ENCODE peak calls at places on chromosomes 1 and 21, in five cellular contexts. One of them, this sample, is unnamed.

GRCh38 chr1:59083946-59084865 is 212.7 kb upstream of the FGGY start:
- DNase-seq in right lobe of liver: no peak
- DNase-seq in prostate gland: no peak
- DNase-seq in transverse colon: no peak
- DNase-seq in esophagus muscularis mucosa: no peak
- DNase-seq in this sample: peak; percentile 31

GRCh38 chr21:24727803-24728425 is 879.4 kb downstream of the MRPL39 start:
- DNase-seq in right lobe of liver: no peak
- DNase-seq in esophagus muscularis mucosa: no peak
- DNase-seq in prostate gland: no peak
- DNase-seq in transverse colon: no peak
- DNase-seq in this sample: no peak

GRCh38 chr1:115492019-115492595 is 149.7 kb upstream of the VANGL1 start:
- DNase-seq in esophagus muscularis mucosa: peak; percentile 86
- DNase-seq in transverse colon: no peak
- DNase-seq in right lobe of liver: no peak
- DNase-seq in prostate gland: no peak
- DNase-seq in this sample: no peak

GRCh38 chr1:36093919-36094318 is 5.2 kb downstream of the ADPRS start:
- DNase-seq in transverse colon: no peak
- DNase-seq in esophagus muscularis mucosa: no peak
- DNase-seq in right lobe of liver: no peak
- DNase-seq in prostate gland: no peak
- DNase-seq in this sample: peak; percentile 82

GRCh38 chr1:39683591-39684312 is 7.5 kb downstream of the HPCAL4 start:
- DNase-seq in transverse colon: no peak
- DNase-seq in prostate gland: no peak
- DNase-seq in esophagus muscularis mucosa: no peak
- DNase-seq in right lobe of liver: no peak
- DNase-seq in this sample: no peak

GRCh38 chr21:33751120-33751519 is 108.8 kb downstream of the ITSN1 start:
- DNase-seq in prostate gland: no peak
- DNase-seq in transverse colon: no peak
- DNase-seq in esophagus muscularis mucosa: no peak
- DNase-seq in right lobe of liver: no peak
- DNase-seq in this sample: peak; percentile 11

GRCh38 chr1:60171793-60172192 is 98.2 kb upstream of the C1orf87 start:
- DNase-seq in transverse colon: no peak
- DNase-seq in prostate gland: no peak
- DNase-seq in right lobe of liver: no peak
- DNase-seq in esophagus muscularis mucosa: no peak
- DNase-seq in this sample: no peak

GRCh38 chr1:36115200-36115669 is 9.8 kb downstream of the COL8A2 start:
- DNase-seq in right lobe of liver: no peak
- DNase-seq in prostate gland: no peak
- DNase-seq in esophagus muscularis mucosa: no peak
- DNase-seq in transverse colon: no peak
- DNase-seq in this sample: no peak

GRCh38 chr21:38027901-38028300 is 111.6 kb upstream of the KCNJ6 start:
- DNase-seq in prostate gland: no peak
- DNase-seq in right lobe of liver: no peak
- DNase-seq in esophagus muscularis mucosa: no peak
- DNase-seq in transverse colon: no peak
- DNase-seq in this sample: no peak

GRCh38 chr21:33162436-33162921 is 67.3 kb upstream of the IFNAR2 start:
- DNase-seq in transverse colon: no peak
- DNase-seq in right lobe of liver: no peak
- DNase-seq in prostate gland: no peak
- DNase-seq in esophagus muscularis mucosa: no peak
- DNase-seq in this sample: no peak

GRCh38 chr1:238592586-238592985 is 701.9 kb upstream of the ZP4 start:
- DNase-seq in right lobe of liver: no peak
- DNase-seq in esophagus muscularis mucosa: no peak
- DNase-seq in prostate gland: no peak
- DNase-seq in transverse colon: no peak
- DNase-seq in this sample: no peak

GRCh38 chr1:31782766-31783410 is 18.7 kb upstream of the ADGRB2 start:
- DNase-seq in transverse colon: no peak
- DNase-seq in right lobe of liver: peak; percentile 22
- DNase-seq in esophagus muscularis mucosa: no peak
- DNase-seq in prostate gland: no peak
- DNase-seq in this sample: no peak

GRCh38 chr1:63327417-63328139 is 5.2 kb downstream of the FOXD3 start:
- DNase-seq in right lobe of liver: peak; percentile 72
- DNase-seq in esophagus muscularis mucosa: no peak
- DNase-seq in prostate gland: no peak
- DNase-seq in transverse colon: peak; percentile 64
- DNase-seq in this sample: peak; percentile 36

GRCh38 chr1:93522721-93523120 is 74.8 kb downstream of the FNBP1L start:
- DNase-seq in esophagus muscularis mucosa: no peak
- DNase-seq in prostate gland: no peak
- DNase-seq in right lobe of liver: no peak
- DNase-seq in transverse colon: no peak
- DNase-seq in this sample: no peak

GRCh38 chr1:156751724-156752481 is 428 bp upstream of the HDGF start:
- DNase-seq in right lobe of liver: peak; percentile 99
- DNase-seq in prostate gland: peak; percentile 97
- DNase-seq in transverse colon: peak; percentile 98
- DNase-seq in esophagus muscularis mucosa: peak; percentile 99
- DNase-seq in this sample: peak; percentile 98
- TF ChIP-seq POLR2A in right lobe of liver: peak; percentile 40
- TF ChIP-seq POLR2A in prostate gland: no peak
- TF ChIP-seq POLR2A in transverse colon: peak; percentile 76
- TF ChIP-seq POLR2A in esophagus muscularis mucosa: peak; percentile 34
- TF ChIP-seq POLR2A in this sample: peak; percentile 43

GRCh38 chr1:77716065-77716464 is 33.6 kb upstream of the ZZZ3 start:
- DNase-seq in right lobe of liver: no peak
- DNase-seq in prostate gland: no peak
- DNase-seq in esophagus muscularis mucosa: no peak
- DNase-seq in transverse colon: no peak
- DNase-seq in this sample: no peak

GRCh38 chr1:77718181-77718580 is 35.7 kb upstream of the ZZZ3 start:
- DNase-seq in right lobe of liver: no peak
- DNase-seq in transverse colon: no peak
- DNase-seq in esophagus muscularis mucosa: no peak
- DNase-seq in prostate gland: no peak
- DNase-seq in this sample: no peak
- H3K4me3 ChIP-seq in right lobe of liver: no peak overlapping the region
- H3K4me3 ChIP-seq in transverse colon: no peak overlapping the region
- H3K4me3 ChIP-seq in esophagus muscularis mucosa: no peak overlapping the region
- H3K4me3 ChIP-seq in prostate gland: no peak overlapping the region
- H3K4me3 ChIP-seq in this sample: no peak overlapping the region

GRCh38 chr1:45516465-45516864 is 5.2 kb downstream of the PRDX1 start:
- DNase-seq in transverse colon: no peak
- DNase-seq in prostate gland: no peak
- DNase-seq in right lobe of liver: no peak
- DNase-seq in esophagus muscularis mucosa: no peak
- DNase-seq in this sample: no peak
- H3K4me1 ChIP-seq in transverse colon: peaks cover 46% of the 10 kb centered on the region
- H3K4me1 ChIP-seq in prostate gland: no peaks in the 10 kb centered on the region
- H3K4me1 ChIP-seq in right lobe of liver: no peaks in the 10 kb centered on the region
- H3K4me1 ChIP-seq in esophagus muscularis mucosa: peaks cover 43% of the 10 kb centered on the region
- H3K4me1 ChIP-seq in this sample: peaks cover 18% of the 10 kb centered on the region

GRCh38 chr1:156766288-156767100 is 841 bp upstream of the PRCC start:
- DNase-seq in transverse colon: no peak
- DNase-seq in prostate gland: no peak
- DNase-seq in esophagus muscularis mucosa: no peak
- DNase-seq in right lobe of liver: no peak
- DNase-seq in this sample: peak; percentile 14
- TF ChIP-seq POLR2A in transverse colon: peak; percentile 45
- TF ChIP-seq POLR2A in prostate gland: no peak
- TF ChIP-seq POLR2A in esophagus muscularis mucosa: no peak
- TF ChIP-seq POLR2A in right lobe of liver: no peak
- TF ChIP-seq POLR2A in this sample: no peak

DNA sequence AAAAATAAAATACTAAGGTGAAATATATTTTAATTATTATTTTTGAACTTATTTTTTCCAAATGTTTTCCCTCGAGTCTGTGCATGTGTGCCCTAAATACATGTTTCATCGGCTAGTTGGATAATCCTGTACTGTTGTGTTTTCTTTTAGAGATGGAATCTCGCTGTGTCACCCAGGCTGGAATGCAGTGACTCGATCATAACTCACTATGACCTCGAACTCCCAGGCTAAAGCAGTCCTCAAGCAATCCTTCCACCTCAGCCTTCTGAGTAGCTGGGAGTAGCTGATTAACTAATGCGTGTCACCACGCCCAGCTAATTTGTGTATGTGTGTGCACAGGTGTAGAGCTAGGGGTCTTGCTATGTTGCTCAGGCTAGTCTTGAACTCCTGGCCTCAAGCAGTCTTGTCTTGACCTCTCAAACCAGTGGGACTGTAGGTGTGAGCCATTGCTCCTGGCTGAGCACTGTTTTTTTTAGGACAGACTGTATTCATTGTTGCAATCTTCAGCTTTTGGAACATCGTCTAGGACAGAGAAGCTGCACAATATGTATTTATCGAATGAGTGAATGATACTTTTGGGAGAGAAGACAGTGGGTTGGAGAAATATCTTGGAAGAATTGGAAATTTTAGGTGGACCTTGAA is 4.8 kb upstream of the TMCO1 start:
- DNase-seq in transverse colon: no peak
- DNase-seq in right lobe of liver: no peak
- DNase-seq in prostate gland: no peak
- DNase-seq in esophagus muscularis mucosa: no peak
- DNase-seq in this sample: no peak
- H3K4me3 ChIP-seq in transverse colon: no peak overlapping the region
- H3K4me3 ChIP-seq in right lobe of liver: no peak overlapping the region
- H3K4me3 ChIP-seq in prostate gland: no peak overlapping the region
- H3K4me3 ChIP-seq in esophagus muscularis mucosa: no peak overlapping the region
- H3K4me3 ChIP-seq in this sample: no peak overlapping the region

DNA sequence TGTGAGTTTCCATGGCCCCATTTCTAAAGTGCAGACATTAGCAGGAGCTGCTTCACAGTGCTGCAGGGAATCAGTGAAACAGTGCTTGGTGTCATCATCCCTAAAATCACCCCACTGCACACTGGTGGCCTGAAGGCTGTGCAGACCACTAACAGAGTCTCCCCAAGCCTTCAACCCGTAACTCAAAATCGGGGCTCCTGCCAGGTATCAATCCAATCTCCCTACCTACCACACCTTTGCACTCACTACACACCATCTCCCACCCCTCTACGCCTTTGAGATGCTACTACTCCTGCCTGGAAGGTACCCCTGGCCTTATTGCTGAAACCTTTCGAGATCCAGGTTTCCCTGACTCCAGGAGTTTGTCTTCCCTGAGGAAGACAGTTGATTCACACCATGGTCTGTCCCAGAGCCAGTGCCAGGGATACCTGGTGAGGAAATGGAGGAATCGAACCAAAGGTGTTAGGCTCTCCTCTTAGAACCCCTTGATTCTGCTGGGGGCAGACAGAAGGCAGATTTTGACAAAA is 25.5 kb downstream of the SLC2A1 start:
- DNase-seq in right lobe of liver: no peak
- DNase-seq in prostate gland: no peak
- DNase-seq in transverse colon: no peak
- DNase-seq in esophagus muscularis mucosa: no peak
- DNase-seq in this sample: peak; percentile 12
- H3K4me1 ChIP-seq in right lobe of liver: no peaks in the 10 kb centered on the region
- H3K4me1 ChIP-seq in prostate gland: peaks cover 32% of the 10 kb centered on the region
- H3K4me1 ChIP-seq in transverse colon: peaks cover 57% of the 10 kb centered on the region
- H3K4me1 ChIP-seq in esophagus muscularis mucosa: peaks cover 32% of the 10 kb centered on the region
- H3K4me1 ChIP-seq in this sample: no peaks in the 10 kb centered on the region

GRCh38 chr1:9293512-9294439 is 1.1 kb downstream of the SPSB1 start:
- DNase-seq in right lobe of liver: no peak
- DNase-seq in esophagus muscularis mucosa: no peak
- DNase-seq in transverse colon: peak; percentile 55
- DNase-seq in prostate gland: no peak
- DNase-seq in this sample: no peak

GRCh38 chr1:9293241-9293511 is 482 bp downstream of the SPSB1 start:
- DNase-seq in esophagus muscularis mucosa: no peak
- DNase-seq in transverse colon: no peak
- DNase-seq in right lobe of liver: no peak
- DNase-seq in prostate gland: no peak
- DNase-seq in this sample: no peak

GRCh38 chr1:9289724-9290493 is 2.8 kb upstream of the SPSB1 start:
- DNase-seq in transverse colon: no peak
- DNase-seq in prostate gland: peak; percentile 27
- DNase-seq in esophagus muscularis mucosa: no peak
- DNase-seq in right lobe of liver: no peak
- DNase-seq in this sample: peak; percentile 87

GRCh38 chr1:9292361-9293240 is at the start of gene SPSB1:
- DNase-seq in esophagus muscularis mucosa: no peak
- DNase-seq in right lobe of liver: peak; percentile 83
- DNase-seq in prostate gland: peak; percentile 78
- DNase-seq in transverse colon: peak; percentile 88
- DNase-seq in this sample: peak; percentile 73

GRCh38 chr1:9291914-9292360 is 757 bp upstream of the SPSB1 start:
- DNase-seq in transverse colon: peak; percentile 87
- DNase-seq in prostate gland: peak; percentile 46
- DNase-seq in right lobe of liver: peak; percentile 74
- DNase-seq in esophagus muscularis mucosa: no peak
- DNase-seq in this sample: peak; percentile 60
- TF ChIP-seq POLR2A in transverse colon: peak; percentile 27
- TF ChIP-seq POLR2A in prostate gland: no peak
- TF ChIP-seq POLR2A in right lobe of liver: no peak
- TF ChIP-seq POLR2A in esophagus muscularis mucosa: no peak
- TF ChIP-seq POLR2A in this sample: no peak

GRCh38 chr1:201025571-201026002 is 2.1 kb upstream of the KIF21B start:
- DNase-seq in transverse colon: no peak
- DNase-seq in prostate gland: no peak
- DNase-seq in esophagus muscularis mucosa: no peak
- DNase-seq in right lobe of liver: no peak
- DNase-seq in this sample: no peak

GRCh38 chr1:201022824-201023516 is 544 bp downstream of the KIF21B start:
- DNase-seq in esophagus muscularis mucosa: no peak
- DNase-seq in transverse colon: peak; percentile 42
- DNase-seq in prostate gland: no peak
- DNase-seq in right lobe of liver: no peak
- DNase-seq in this sample: no peak

GRCh38 chr1:201023517-201023902 is at the start of gene KIF21B:
- DNase-seq in right lobe of liver: peak; percentile 90
- DNase-seq in esophagus muscularis mucosa: peak; percentile 94
- DNase-seq in transverse colon: peak; percentile 92
- DNase-seq in prostate gland: peak; percentile 63
- DNase-seq in this sample: peak; percentile 77

GRCh38 chr1:201026234-201026633 is 2.7 kb upstream of the KIF21B start:
- DNase-seq in right lobe of liver: no peak
- DNase-seq in esophagus muscularis mucosa: no peak
- DNase-seq in prostate gland: no peak
- DNase-seq in transverse colon: no peak
- DNase-seq in this sample: no peak

GRCh38 chr1:201024251-201024998 is 911 bp upstream of the KIF21B start:
- DNase-seq in esophagus muscularis mucosa: no peak
- DNase-seq in transverse colon: no peak
- DNase-seq in right lobe of liver: no peak
- DNase-seq in prostate gland: no peak
- DNase-seq in this sample: no peak
- H3K4me3 ChIP-seq in esophagus muscularis mucosa: no peak overlapping the region
- H3K4me3 ChIP-seq in transverse colon: no peak overlapping the region
- H3K4me3 ChIP-seq in right lobe of liver: no peak overlapping the region
- H3K4me3 ChIP-seq in prostate gland: no peak overlapping the region
- H3K4me3 ChIP-seq in this sample: no peak overlapping the region

GRCh38 chr1:9182784-9183257 is 51.8 kb upstream of the H6PD start:
- DNase-seq in esophagus muscularis mucosa: no peak
- DNase-seq in right lobe of liver: no peak
- DNase-seq in transverse colon: no peak
- DNase-seq in prostate gland: no peak
- DNase-seq in this sample: no peak
- H3K4me1 ChIP-seq in esophagus muscularis mucosa: peaks cover 37% of the 10 kb centered on the region
- H3K4me1 ChIP-seq in right lobe of liver: no peaks in the 10 kb centered on the region
- H3K4me1 ChIP-seq in transverse colon: peaks cover 34% of the 10 kb centered on the region
- H3K4me1 ChIP-seq in prostate gland: no peaks in the 10 kb centered on the region
- H3K4me1 ChIP-seq in this sample: peaks cover 16% of the 10 kb centered on the region

This sample was measured in adrenal gland.